ENCODE peak calls at places on chromosomes 11 and 22, in nine cellular contexts. N is BJ, Y is mesothelial cell of epicardium, Z is BE2C, W is RWPE1, G is pancreas, J is tibial nerve, S is GM23338, T is GM20000. F is an unnamed sample.

GRCh38 chr11:36540998-36541397 is 26.8 kb upstream of the RAG1 start:
- DNase-seq in S (peak), Y (no peak), T (peak), Z (peak), W (no peak), N (peak), J (no peak), G (peak), F (no peak)

GRCh38 chr11:61815790-61816735 is 740 bp downstream of the FADS1 start:
- DNase-seq in S (peak), N (no peak), J (peak), T (peak), Z (peak), G (peak), W (peak), Y (peak), F (no peak)

GRCh38 chr11:118003021-118003423 is 16.8 kb downstream of the IL10RA start:
- DNase-seq in G (no peak), Y (no peak), S (no peak), W (no peak), N (no peak), J (no peak), Z (no peak), T (no peak), F (no peak)

GRCh38 chr11:5151713-5152153 is 2.8 kb downstream of the OR52A1 start:
- DNase-seq in S (no peak), N (no peak), Z (no peak), T (no peak), G (no peak), W (no peak), Y (no peak), J (no peak), F (no peak)

GRCh38 chr11:34827239-34827638 is 88.9 kb downstream of the APIP start:
- DNase-seq in T (no peak), Y (no peak), S (no peak), G (no peak), W (no peak), J (no peak), Z (no peak), N (no peak), F (no peak)

GRCh38 chr11:3128356-3129180 is 36.5 kb downstream of the OSBPL5 start:
- DNase-seq in S (no peak), J (no peak), T (no peak), Y (no peak), G (no peak), Z (peak), W (no peak), N (no peak), F (no peak)

GRCh38 chr22:19429950-19430889 is 1.3 kb downstream of the HIRA start:
- DNase-seq in T (peak), N (no peak), S (peak), W (peak), J (no peak), G (no peak), Z (peak), Y (no peak), F (no peak)

GRCh38 chr11:3095712-3096361 is 38.6 kb upstream of the CARS1 start:
- DNase-seq in W (peak), J (no peak), G (no peak), Z (no peak), T (no peak), N (peak), S (no peak), Y (no peak), F (no peak)

GRCh38 chr11:63832336-63832735 is 6.6 kb upstream of the MARK2 start:
- DNase-seq in N (no peak), Z (no peak), J (no peak), W (no peak), Y (no peak), S (no peak), T (no peak), G (no peak), F (no peak)

GRCh38 chr11:123494195-123495050 is 64.4 kb downstream of the GRAMD1B start:
- DNase-seq in N (no peak), Y (no peak), Z (no peak), S (peak), W (no peak), J (no peak), T (no peak), G (no peak), F (no peak)

GRCh38 chr11:74019860-74020259 is 11.0 kb upstream of the UCP3 start:
- DNase-seq in S (no peak), Z (no peak), G (no peak), T (no peak), J (no peak), Y (no peak), W (no peak), N (no peak), F (no peak)

GRCh38 chr22:33163815-33164214 is 105.6 kb upstream of the SYN3 start:
- DNase-seq in J (no peak), S (no peak), N (no peak), Z (no peak), G (no peak), W (no peak), Y (no peak), T (no peak), F (no peak)

GRCh38 chr11:72224587-72225410 is at the start of gene INPPL1:
- DNase-seq in W (no peak), T (peak), G (peak), J (no peak), N (no peak), Y (no peak), Z (peak), S (peak), F (no peak)

GRCh38 chr22:32020117-32020516 is 22.9 kb upstream of the SLC5A1 start:
- DNase-seq in T (no peak), Z (no peak), J (no peak), W (peak), Y (no peak), G (no peak), N (no peak), S (no peak), F (no peak)

GRCh38 chr11:61279934-61280656 is 15.0 kb downstream of the VWCE start:
- DNase-seq in Y (no peak), Z (no peak), T (no peak), S (peak), G (no peak), N (no peak), J (no peak), W (peak), F (no peak)

GRCh38 chr11:128761339-128761738 is 67.5 kb downstream of the FLI1 start:
- DNase-seq in T (no peak), Z (no peak), S (no peak), N (no peak), J (no peak), G (no peak), Y (no peak), W (no peak), F (no peak)

GRCh38 chr22:23065495-23066122 is 4.7 kb upstream of the GNAZ start:
- DNase-seq in J (no peak), N (no peak), G (no peak), Y (no peak), Z (no peak), W (no peak), S (no peak), T (no peak), F (no peak)

GRCh38 chr11:95647355-95647754 is 142.2 kb downstream of the FAM76B start:
- DNase-seq in Z (no peak), T (no peak), G (no peak), Y (no peak), S (no peak), W (no peak), N (no peak), J (no peak), F (no peak)

GRCh38 chr11:9613830-9614762 is 40.6 kb downstream of the WEE1 start:
- DNase-seq in J (peak), T (peak), S (peak), Y (peak), N (peak), W (peak), G (peak), Z (peak), F (peak)

DNA sequence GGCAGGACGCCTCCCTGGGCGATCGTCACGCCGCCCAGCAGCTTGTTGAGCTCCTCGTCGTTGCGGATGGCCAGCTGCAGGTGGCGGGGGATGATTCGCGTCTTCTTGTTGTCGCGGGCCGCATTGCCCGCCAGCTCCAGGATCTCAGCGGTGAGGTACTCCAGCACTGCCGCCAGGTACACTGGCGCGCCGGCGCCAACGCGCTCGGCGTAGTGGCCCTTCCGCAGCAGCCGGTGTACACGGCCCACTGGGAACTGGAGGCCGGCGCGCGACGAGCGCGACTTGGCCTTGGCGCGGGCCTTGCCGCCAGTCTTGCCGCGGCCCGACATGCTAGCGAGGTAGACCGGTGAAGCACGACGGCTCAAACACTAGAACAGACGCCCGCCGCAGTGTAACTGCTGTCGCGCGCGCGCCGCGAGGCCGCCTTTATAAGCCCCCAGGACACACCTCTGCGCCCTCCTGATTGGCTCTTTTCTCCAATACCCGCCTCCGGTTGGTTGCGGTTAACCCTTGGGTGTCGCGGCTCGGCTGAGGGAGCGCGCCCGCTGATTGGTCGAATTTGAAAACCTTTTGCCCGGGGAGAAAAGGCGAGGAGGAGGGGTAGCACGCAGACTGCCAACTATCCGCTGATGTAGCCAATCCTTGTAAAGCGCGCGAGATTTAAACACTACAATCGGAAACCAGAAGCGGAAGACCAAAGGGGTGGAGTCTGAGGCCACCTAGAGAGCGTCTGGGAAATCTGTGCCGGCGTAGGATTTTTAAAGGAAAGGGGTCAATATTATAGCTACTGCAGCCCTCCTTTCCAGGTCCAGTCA is 6.4 kb downstream of the DPAGT1 start:
- DNase-seq in T (peak), J (peak), Y (peak), N (peak), S (peak), W (peak), Z (peak), G (peak), F (peak)
- TF ChIP-seq CTCF in T (no peak), J (peak), Y (no peak), N (peak), S (no peak), W (peak), Z (peak), G (no peak), F (peak)

GRCh38 chr22:22062306-22062793 is 79.8 kb upstream of the TOP3B start:
- DNase-seq in W (no peak), Z (no peak), S (no peak), T (no peak), N (no peak), J (no peak), Y (no peak), G (no peak), F (no peak)

GRCh38 chr22:22058649-22059475 is 76.3 kb upstream of the TOP3B start:
- DNase-seq in S (no peak), J (no peak), G (no peak), T (no peak), Y (no peak), Z (no peak), N (no peak), W (no peak), F (no peak)

GRCh38 chr22:22059476-22060002 is 77.0 kb upstream of the TOP3B start:
- DNase-seq in G (no peak), W (no peak), Y (no peak), S (no peak), J (no peak), Z (no peak), T (no peak), N (no peak), F (no peak)

GRCh38 chr22:22061085-22062077 is 78.8 kb upstream of the TOP3B start:
- DNase-seq in T (no peak), N (peak), Z (no peak), G (no peak), J (no peak), Y (no peak), S (no peak), W (peak), F (no peak)

GRCh38 chr22:22060200-22061084 is 77.9 kb upstream of the TOP3B start:
- DNase-seq in J (peak), Y (peak), Z (peak), G (peak), S (peak), T (peak), W (peak), N (no peak), F (peak)
- TF ChIP-seq CTCF in J (peak), Y (peak), Z (peak), G (peak), S (peak), T (peak), W (peak), N (peak), F (peak)

DNA sequence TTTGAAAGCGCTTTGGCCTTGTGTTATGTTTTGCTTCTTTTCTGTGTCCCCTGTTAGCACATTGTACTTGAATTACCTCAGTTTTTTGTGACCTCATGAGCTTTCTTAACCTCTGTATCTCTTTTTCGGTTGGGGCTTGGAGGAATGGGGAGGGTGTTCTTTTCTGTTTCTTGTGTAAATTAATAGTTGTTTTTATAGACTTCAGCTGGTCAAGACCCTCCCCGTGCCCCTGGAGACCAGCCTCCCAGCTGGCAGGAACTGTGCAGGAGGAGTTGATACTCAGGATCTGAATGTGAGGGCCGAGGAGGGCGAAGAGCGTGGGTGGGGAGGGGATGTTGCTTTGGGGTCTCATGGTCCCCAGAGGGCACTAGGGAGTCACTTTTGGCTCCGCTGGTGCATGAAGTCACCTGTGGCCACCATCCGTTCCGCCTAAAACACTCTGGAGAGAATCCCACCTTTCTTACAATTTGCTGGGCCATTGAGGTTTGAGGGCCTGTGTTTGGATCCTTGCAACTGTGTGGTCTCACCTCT is 44.3 kb upstream of the NNMT start:
- DNase-seq in S (peak), G (no peak), W (no peak), Z (no peak), T (no peak), J (no peak), N (no peak), Y (no peak), F (no peak)
- TF ChIP-seq CTCF in S (peak), G (no peak), W (no peak), Z (no peak), T (no peak), J (no peak), N (no peak), Y (no peak), F (no peak)

GRCh38 chr22:30949934-30950660 is 18.5 kb downstream of the MORC2 start:
- DNase-seq in N (no peak), G (no peak), T (no peak), Z (no peak), W (no peak), J (no peak), S (no peak), Y (no peak), F (no peak)
- TF ChIP-seq CTCF in N (no peak), G (no peak), T (no peak), Z (peak), W (no peak), J (no peak), S (no peak), Y (no peak), F (no peak)

GRCh38 chr11:33703771-33704170 is 3.1 kb upstream of the C11orf91 start:
- DNase-seq in Z (no peak), W (no peak), G (no peak), N (no peak), Y (no peak), T (no peak), J (no peak), S (no peak), F (no peak)
- TF ChIP-seq CTCF in Z (no peak), W (no peak), G (no peak), N (no peak), Y (no peak), T (no peak), J (no peak), S (no peak), F (no peak)

DNA sequence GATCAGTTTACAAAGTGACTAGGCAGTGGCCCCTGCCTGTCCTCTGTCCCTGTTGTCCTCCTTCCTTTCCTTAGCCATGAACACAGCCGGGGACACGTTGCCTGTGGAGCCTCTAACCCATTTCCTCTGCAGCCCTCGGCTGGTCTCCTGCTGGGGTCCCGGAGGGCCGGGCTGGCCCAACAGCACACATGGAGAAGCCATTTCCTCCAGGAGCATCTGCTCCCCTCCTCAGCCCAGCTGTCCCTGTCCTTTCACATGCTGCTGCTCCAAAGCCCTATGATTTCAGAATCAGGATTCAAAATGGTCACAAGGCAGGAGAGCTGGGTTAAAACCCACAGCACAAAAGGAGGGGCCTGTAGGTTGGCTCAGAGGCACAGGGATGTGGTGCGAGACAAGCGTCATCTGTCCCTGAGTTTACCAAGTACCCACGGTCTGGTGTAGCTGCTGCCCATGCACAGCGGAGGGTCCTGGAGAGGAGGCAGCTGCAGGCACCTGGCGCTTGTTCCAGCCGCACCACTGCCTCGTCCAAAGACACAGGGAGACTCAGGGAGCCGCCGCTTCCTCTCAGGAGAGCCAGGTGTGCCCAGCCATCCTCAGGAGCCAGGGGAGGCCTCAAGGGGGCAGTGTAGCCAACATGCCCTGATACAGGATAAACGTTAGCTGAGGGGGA is 4.1 kb upstream of the VSIG10L2 start:
- DNase-seq in T (peak), G (peak), Y (no peak), N (no peak), J (no peak), Z (peak), S (peak), W (peak), F (peak)
- TF ChIP-seq CTCF in T (peak), G (peak), Y (no peak), N (peak), J (peak), Z (peak), S (peak), W (peak), F (peak)